ENCODE peak calls at places on chromosomes 6 and 20, in ten cellular contexts. Q is neural progenitor cell, I is hepatocyte, A is heart right ventricle, H is tibial artery, P is adrenal gland, O is PC-9, E is psoas muscle, C is Panc1, S is esophagus squamous epithelium. J is an unnamed sample. For H3K4me1, the result is how much of the 10 kb centered on the place peaks cover.

GRCh38 chr6:72703093-72703492 is 81.2 kb downstream of the KCNQ5 start:
- DNase-seq in P (no peak), H (no peak), A (no peak), S (no peak), O (no peak), C (no peak), I (no peak), Q (no peak), E (no peak), J (no peak)

GRCh38 chr20:33909331-33909921 is 84.3 kb upstream of the RALY start:
- DNase-seq in E (no peak), S (no peak), H (no peak), P (peak), A (no peak), Q (no peak), O (peak), I (peak), C (no peak), J (peak)

GRCh38 chr20:48052492-48052870 is 267.2 kb upstream of the SULF2 start:
- DNase-seq in Q (no peak), O (peak), S (no peak), I (peak), C (no peak), P (no peak), E (no peak), A (no peak), H (no peak), J (no peak)

GRCh38 chr6:169725270-169726048 is 1.2 kb upstream of the PHF10 start:
- DNase-seq in E (peak), C (no peak), Q (peak), S (no peak), P (peak), O (peak), I (peak), H (peak), A (peak), J (peak)

GRCh38 chr6:71523548-71523947 is 234.9 kb downstream of the OGFRL1 start:
- DNase-seq in A (no peak), Q (no peak), E (no peak), S (no peak), P (no peak), O (no peak), H (no peak), C (no peak), I (no peak), J (no peak)

GRCh38 chr20:6767536-6768227 is at the start of gene BMP2:
- DNase-seq in A (peak), I (peak), S (no peak), P (peak), E (peak), H (peak), C (no peak), Q (peak), O (no peak), J (peak)

GRCh38 chr6:149889321-149889720 is 8.6 kb downstream of the RAET1E start:
- DNase-seq in P (peak), A (no peak), O (no peak), C (no peak), S (no peak), H (no peak), I (no peak), E (no peak), Q (no peak), J (no peak)

GRCh38 chr6:5672581-5673011 is 334.1 kb downstream of the NRN1 start:
- DNase-seq in P (peak), I (peak), S (no peak), A (no peak), C (no peak), O (no peak), H (peak), E (peak), Q (peak), J (no peak)

GRCh38 chr6:37347177-37348145 is 6.3 kb upstream of the RNF8 start:
- DNase-seq in A (no peak), O (no peak), C (no peak), E (no peak), Q (no peak), H (no peak), S (no peak), P (no peak), I (no peak), J (no peak)

GRCh38 chr20:58611236-58612020 is 39.7 kb upstream of the STX16 start:
- DNase-seq in C (no peak), O (peak), H (no peak), S (no peak), A (no peak), E (peak), I (no peak), Q (no peak), P (no peak), J (peak)

GRCh38 chr20:25248501-25249172 is 752 bp downstream of the PYGB start:
- DNase-seq in E (no peak), H (peak), Q (peak), I (peak), A (no peak), P (no peak), C (no peak), S (no peak), O (peak), J (peak)

GRCh38 chr6:89509719-89510339 is 76.9 kb downstream of the ANKRD6 start:
- DNase-seq in H (no peak), E (no peak), O (no peak), I (no peak), S (no peak), A (peak), Q (no peak), C (no peak), P (no peak), J (peak)

GRCh38 chr20:41895216-41895615 is 277.0 kb upstream of the CHD6 start:
- DNase-seq in S (no peak), Q (no peak), A (no peak), H (no peak), O (no peak), P (no peak), I (no peak), C (no peak), E (no peak), J (no peak)

GRCh38 chr20:60138263-60139127 is 180.3 kb downstream of the CDH26 start:
- DNase-seq in P (peak), H (no peak), O (no peak), A (no peak), I (no peak), Q (no peak), C (no peak), S (no peak), E (peak), J (peak)

GRCh38 chr6:48535569-48535968 is 424.6 kb upstream of the PTCHD4 start:
- DNase-seq in A (no peak), O (peak), C (no peak), Q (peak), I (no peak), H (no peak), E (no peak), S (no peak), P (no peak), J (no peak)

GRCh38 chr20:11054266-11055025 is 380.6 kb upstream of the JAG1 start:
- DNase-seq in Q (no peak), A (no peak), C (no peak), S (no peak), E (no peak), O (no peak), I (no peak), P (no peak), H (no peak), J (no peak)

GRCh38 chr6:1396952-1397868 is 7.8 kb downstream of the FOXF2 start:
- DNase-seq in S (no peak), I (peak), C (peak), Q (peak), E (peak), H (no peak), O (peak), A (peak), P (peak), J (peak)

GRCh38 chr6:142478117-142478516 is 176.3 kb downstream of the ADGRG6 start:
- DNase-seq in I (peak), P (no peak), O (no peak), A (no peak), Q (no peak), C (no peak), S (no peak), H (no peak), E (no peak), J (no peak)

GRCh38 chr6:87700729-87701675 is 1.0 kb downstream of the AKIRIN2 start:
- DNase-seq in S (no peak), Q (peak), E (peak), C (no peak), H (peak), P (peak), I (peak), A (peak), O (peak), J (no peak)

GRCh38 chr20:45402946-45403345 is 5.1 kb upstream of the DBNDD2 start:
- DNase-seq in Q (no peak), P (no peak), O (no peak), E (no peak), S (no peak), A (no peak), I (no peak), C (no peak), H (no peak), J (no peak)

GRCh38 chr6:424741-425417 is 33.3 kb downstream of the IRF4 start:
- DNase-seq in C (no peak), H (no peak), E (no peak), P (no peak), O (no peak), A (no peak), Q (no peak), S (no peak), I (no peak), J (no peak)

GRCh38 chr20:36167826-36168634 is 13.5 kb downstream of the EPB41L1 start:
- DNase-seq in P (peak), H (no peak), O (peak), S (no peak), E (no peak), C (no peak), Q (no peak), I (no peak), A (no peak), J (no peak)

GRCh38 chr6:170066679-170067078 is 224.2 kb downstream of the DLL1 start:
- DNase-seq in Q (no peak), I (no peak), S (no peak), E (no peak), C (no peak), O (no peak), P (no peak), H (peak), A (peak), J (no peak)

GRCh38 chr6:71468841-71469750 is 180.5 kb downstream of the OGFRL1 start:
- DNase-seq in A (peak), H (peak), C (no peak), S (no peak), E (no peak), I (no peak), P (peak), O (peak), Q (no peak), J (no peak)

GRCh38 chr20:25389858-25390537 is 637 bp downstream of the ABHD12 start:
- DNase-seq in Q (peak), O (peak), E (peak), S (no peak), I (peak), H (peak), P (peak), A (peak), C (no peak), J (peak)

GRCh38 chr6:37279366-37280134 is 21.6 kb upstream of the TMEM217 start:
- DNase-seq in P (no peak), A (no peak), I (no peak), H (peak), O (no peak), C (no peak), E (peak), S (no peak), Q (no peak), J (no peak)

GRCh38 chr20:11726021-11726420 is 191.7 kb upstream of the BTBD3 start:
- DNase-seq in Q (no peak), S (no peak), I (no peak), O (no peak), P (no peak), H (no peak), C (no peak), E (no peak), A (no peak), J (no peak)

GRCh38 chr6:148272084-148272483 is 70.6 kb upstream of the SASH1 start:
- DNase-seq in O (no peak), I (peak), H (no peak), A (no peak), Q (no peak), P (no peak), S (no peak), E (no peak), C (no peak), J (no peak)

GRCh38 chr20:48932375-48932941 is 10.9 kb downstream of the ARFGEF2 start:
- DNase-seq in A (no peak), O (no peak), E (no peak), P (no peak), C (no peak), S (no peak), I (peak), Q (no peak), H (no peak), J (no peak)

GRCh38 chr6:1612386-1612893 is 2.7 kb downstream of the FOXC1 start:
- DNase-seq in I (no peak), S (no peak), O (no peak), C (no peak), Q (no peak), A (no peak), E (no peak), P (no peak), H (no peak), J (no peak)

GRCh38 chr6:45494734-45495133 is 117.0 kb upstream of the SUPT3H start:
- DNase-seq in I (no peak), C (no peak), A (no peak), O (no peak), E (no peak), Q (no peak), S (no peak), H (no peak), P (no peak), J (no peak)

GRCh38 chr6:45498620-45499019 is 120.9 kb upstream of the SUPT3H start:
- DNase-seq in I (no peak), Q (no peak), P (no peak), A (no peak), S (no peak), H (no peak), O (no peak), E (no peak), C (no peak), J (no peak)

GRCh38 chr6:45495404-45496084 is 117.8 kb upstream of the SUPT3H start:
- DNase-seq in C (no peak), H (no peak), O (no peak), Q (no peak), S (no peak), P (no peak), E (no peak), I (no peak), A (no peak), J (no peak)

GRCh38 chr6:45493761-45494160 is 116.0 kb upstream of the SUPT3H start:
- DNase-seq in A (no peak), H (no peak), E (no peak), C (no peak), Q (no peak), S (no peak), O (no peak), P (no peak), I (no peak), J (no peak)

DNA sequence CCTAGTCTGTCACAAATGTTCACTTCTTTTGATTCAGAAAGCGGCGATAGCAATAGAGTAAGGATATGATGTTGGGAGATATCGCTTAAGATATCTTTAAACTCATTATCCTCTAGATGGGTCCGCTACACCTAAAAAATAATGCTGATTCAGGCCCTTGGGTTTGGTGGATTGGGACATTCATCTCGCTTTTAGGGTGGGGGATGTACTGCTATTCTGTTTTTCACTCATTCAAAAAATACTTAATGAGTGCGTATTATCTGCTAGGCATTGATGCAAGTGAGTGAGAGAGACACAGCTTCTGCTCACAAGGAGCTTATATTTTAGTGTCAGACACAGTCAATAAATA is 118.3 kb upstream of the SUPT3H start:
- DNase-seq in A (no peak), Q (no peak), C (no peak), O (no peak), H (no peak), P (no peak), S (no peak), I (no peak), E (no peak), J (no peak)
- H3K27ac ChIP-seq in A (no peak), Q (no peak), C (no peak), O (no peak), H (no peak), P (no peak), S (no peak), I (no peak), E (no peak), J (no peak)

GRCh38 chr6:111482236-111482958 is 621 bp downstream of the REV3L start:
- DNase-seq in C (no peak), A (peak), H (peak), S (no peak), O (peak), P (peak), Q (peak), I (peak), E (peak), J (peak)

GRCh38 chr6:111478749-111479148 is 4.3 kb downstream of the REV3L start:
- DNase-seq in E (no peak), I (peak), O (no peak), H (no peak), P (no peak), S (no peak), A (no peak), Q (peak), C (peak), J (no peak)

GRCh38 chr6:111481836-111482235 is 1.2 kb downstream of the REV3L start:
- DNase-seq in I (no peak), C (no peak), P (no peak), E (no peak), Q (no peak), H (no peak), A (no peak), O (no peak), S (no peak), J (no peak)

GRCh38 chr6:111482959-111483735 is at the start of gene REV3L:
- DNase-seq in O (peak), Q (peak), C (no peak), S (peak), E (peak), A (peak), P (peak), I (peak), H (peak), J (peak)

GRCh38 chr6:111480988-111481830 is 1.8 kb downstream of the REV3L start:
- DNase-seq in I (no peak), E (no peak), C (no peak), Q (no peak), A (no peak), H (no peak), P (no peak), S (no peak), O (no peak), J (no peak)
- H3K4me3 ChIP-seq in I (peak), E (peak), C (peak), Q (peak), A (peak), H (peak), P (peak), S (peak), O (peak), J (peak)

GRCh38 chr6:43912598-43913387 is 142.8 kb downstream of the VEGFA start:
- DNase-seq in A (no peak), Q (no peak), C (no peak), S (no peak), O (no peak), H (no peak), P (no peak), E (peak), I (no peak), J (no peak)
- H3K4me1 ChIP-seq in A (under half), Q (under half), C (under half), S (under half), O (under half), H (under half), P (under half), E (under half), I (half or more), J (half or more)

DNA sequence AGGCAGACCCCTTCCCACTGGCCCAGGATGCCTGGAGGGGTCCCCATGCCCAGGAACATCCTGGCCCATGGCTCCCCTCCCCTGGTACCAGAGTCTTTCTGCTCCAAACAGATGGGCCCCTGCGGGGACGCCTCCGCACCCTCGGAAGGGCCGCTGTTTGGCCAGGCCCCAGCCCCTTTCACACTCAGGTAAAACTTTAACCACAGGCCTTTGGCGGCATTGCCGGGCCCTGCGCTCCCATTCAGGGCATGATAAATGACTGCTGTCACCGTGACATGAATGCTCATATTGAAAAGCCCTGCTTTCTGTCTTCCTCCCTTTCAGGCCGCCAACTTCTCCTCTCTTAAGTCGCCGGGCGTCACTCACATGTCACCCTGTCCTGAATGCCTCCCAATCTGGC is 141.5 kb upstream of the TOP1 start:
- DNase-seq in A (no peak), H (no peak), E (no peak), C (no peak), O (no peak), I (peak), Q (no peak), S (no peak), P (no peak), J (no peak)
- H3K27ac ChIP-seq in A (no peak), H (no peak), E (no peak), C (no peak), O (no peak), I (no peak), Q (no peak), S (no peak), P (no peak), J (no peak)

GRCh38 chr20:57263127-57263609 is 3.3 kb downstream of the BMP7 start:
- DNase-seq in A (no peak), Q (peak), I (no peak), E (no peak), C (no peak), O (no peak), H (no peak), S (no peak), P (no peak), J (no peak)
- H3K4me3 ChIP-seq in A (no peak), Q (peak), I (no peak), E (no peak), C (no peak), O (no peak), H (no peak), S (peak), P (no peak), J (no peak)

GRCh38 chr6:108594640-108595039 is 33.9 kb downstream of the FOXO3 start:
- DNase-seq in O (no peak), C (no peak), H (peak), E (peak), I (no peak), S (no peak), A (no peak), P (no peak), Q (no peak), J (peak)
- H3K4me1 ChIP-seq in O (half or more), C (under half), H (half or more), E (half or more), I (half or more), S (half or more), A (half or more), P (under half), Q (under half), J (half or more)

GRCh38 chr20:3042621-3043020 is 801 bp upstream of the GNRH2 start:
- DNase-seq in I (no peak), S (no peak), H (peak), Q (no peak), A (peak), E (peak), O (no peak), C (no peak), P (peak), J (no peak)

GRCh38 chr20:3041818-3042504 is 1.5 kb upstream of the GNRH2 start:
- DNase-seq in O (no peak), S (no peak), E (no peak), A (no peak), Q (no peak), P (no peak), H (no peak), I (no peak), C (no peak), J (no peak)

GRCh38 chr20:3044336-3044965 is 1.0 kb downstream of the GNRH2 start:
- DNase-seq in Q (no peak), E (no peak), A (no peak), P (no peak), O (no peak), S (no peak), C (no peak), H (no peak), I (no peak), J (no peak)

GRCh38 chr20:3045042-3045815 is 623 bp upstream of the MRPS26 start:
- DNase-seq in C (no peak), H (peak), I (peak), Q (no peak), S (peak), E (peak), P (peak), O (no peak), A (peak), J (peak)

DNA sequence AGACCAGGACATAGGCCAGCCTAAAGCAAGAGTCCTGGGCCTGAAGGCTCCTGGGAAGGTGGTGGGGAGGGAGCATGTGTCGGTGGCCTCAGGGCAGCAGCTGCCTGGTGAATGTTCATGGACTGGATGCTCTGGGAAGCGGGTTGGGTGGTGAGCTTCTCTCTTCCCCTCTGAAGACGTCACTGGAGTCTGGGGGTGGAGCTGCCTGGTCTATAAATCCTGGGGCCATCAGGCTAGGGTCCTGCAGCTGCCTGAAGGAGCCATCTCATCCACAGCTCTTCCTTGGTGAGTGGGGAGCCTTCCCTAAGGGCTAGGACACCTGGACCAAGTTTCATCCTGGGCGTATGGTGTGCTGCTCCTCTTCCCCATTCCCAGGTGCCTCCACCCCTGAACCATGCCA is at the start of gene GNRH2:
- DNase-seq in Q (no peak), P (no peak), O (no peak), I (no peak), S (no peak), C (no peak), E (no peak), H (no peak), A (no peak), J (no peak)
- H3K27ac ChIP-seq in Q (no peak), P (no peak), O (no peak), I (peak), S (peak), C (no peak), E (peak), H (peak), A (peak), J (peak)

GRCh38 chr20:49987015-49987867 is 4.5 kb downstream of the SNAI1 start:
- DNase-seq in A (no peak), C (no peak), E (no peak), Q (peak), O (no peak), H (no peak), I (no peak), S (no peak), P (no peak), J (no peak)
- H3K4me3 ChIP-seq in A (no peak), C (peak), E (no peak), Q (no peak), O (no peak), H (no peak), I (no peak), S (no peak), P (no peak), J (peak)

GRCh38 chr6:134909701-134910595 is 40.0 kb downstream of the ALDH8A1 start:
- DNase-seq in Q (no peak), H (no peak), C (no peak), A (no peak), I (no peak), E (no peak), O (no peak), P (peak), S (no peak), J (no peak)
- H3K4me1 ChIP-seq in Q (under half), H (under half), C (under half), A (under half), I (under half), E (under half), O (under half), P (under half), S (under half), J (under half)

J was measured in stomach.